ENCODE peak calls at places on chromosome 22, in seven cellular contexts. S is choroid plexus epithelial cell, X is foreskin fibroblast, P is psoas muscle, A is lung, V is A549, F is PC-9. K is an unnamed sample.

GRCh38 chr22:43860126-43860525 is 2.2 kb downstream of the SULT4A1 start:
- DNase-seq in S (no peak), X (no peak), P (peak), A (no peak), V (no peak), F (no peak), K (no peak)

GRCh38 chr22:26623984-26624383 is 2.2 kb downstream of the CRYBA4 start:
- DNase-seq in S (no peak), X (no peak), P (no peak), A (no peak), V (no peak), F (no peak), K (no peak)

GRCh38 chr22:43891360-43892182 is at the start of gene PNPLA5:
- DNase-seq in S (peak), X (no peak), P (peak), A (no peak), V (no peak), F (no peak), K (no peak)

GRCh38 chr22:44616882-44617655 is 84.9 kb upstream of the PRR5 start:
- DNase-seq in S (no peak), X (no peak), P (peak), A (no peak), V (no peak), F (no peak), K (no peak)

GRCh38 chr22:35785181-35785923 is 67.7 kb downstream of the APOL5 start:
- DNase-seq in S (peak), X (peak), P (no peak), A (no peak), V (no peak), F (no peak), K (no peak)

GRCh38 chr22:44206696-44207095 is 26.0 kb downstream of the PARVG start:
- DNase-seq in S (no peak), X (no peak), P (no peak), A (no peak), V (no peak), F (no peak), K (no peak)

GRCh38 chr22:42939451-42939881 is 75.5 kb downstream of the PACSIN2 start:
- DNase-seq in S (no peak), X (no peak), P (no peak), A (no peak), V (peak), F (peak), K (no peak)

GRCh38 chr22:38465673-38466490 is 2.0 kb upstream of the KDELR3 start:
- DNase-seq in S (no peak), X (no peak), P (peak), A (no peak), V (no peak), F (no peak), K (no peak)

GRCh38 chr22:26845016-26845728 is 187.8 kb downstream of the MIAT start:
- DNase-seq in S (peak), X (no peak), P (no peak), A (no peak), V (no peak), F (no peak), K (no peak)

GRCh38 chr22:17138451-17139042 is 17.4 kb upstream of the TMEM121B start:
- DNase-seq in S (no peak), X (no peak), P (no peak), A (no peak), V (no peak), F (no peak), K (no peak)

GRCh38 chr22:38180841-38181452 is 683 bp downstream of the PLA2G6 start:
- DNase-seq in S (no peak), X (no peak), P (peak), A (peak), V (no peak), F (peak), K (no peak)

GRCh38 chr22:24410110-24410856 is 17.1 kb upstream of the ADORA2A start:
- DNase-seq in S (peak), X (peak), P (peak), A (no peak), V (no peak), F (no peak), K (no peak)

GRCh38 chr22:42294034-42294985 is 23.9 kb upstream of the TCF20 start:
- DNase-seq in S (peak), X (peak), P (peak), A (no peak), V (peak), F (no peak), K (no peak)

GRCh38 chr22:17086301-17086700 is 1.5 kb downstream of the IL17RA start:
- DNase-seq in S (no peak), X (no peak), P (no peak), A (no peak), V (no peak), F (no peak), K (no peak)

GRCh38 chr22:50730013-50730891 is 7.8 kb upstream of the ACR start:
- DNase-seq in S (no peak), X (no peak), P (peak), A (no peak), V (no peak), F (no peak), K (no peak)

GRCh38 chr22:26846645-26847044 is 189.3 kb downstream of the MIAT start:
- DNase-seq in S (peak), X (no peak), P (no peak), A (no peak), V (no peak), F (no peak), K (no peak)

GRCh38 chr22:41181349-41182241 is 23.5 kb upstream of the L3MBTL2 start:
- DNase-seq in S (peak), X (peak), P (peak), A (no peak), V (no peak), F (peak), K (no peak)

GRCh38 chr22:50739894-50740293 is 1.9 kb downstream of the ACR start:
- DNase-seq in S (no peak), X (no peak), P (peak), A (peak), V (no peak), F (no peak), K (no peak)

GRCh38 chr22:20438678-20439492 is 1.3 kb upstream of the SCARF2 start:
- DNase-seq in S (no peak), X (peak), P (peak), A (no peak), V (peak), F (no peak), K (no peak)

GRCh38 chr22:38264322-38264843 is 8.4 kb downstream of the TMEM184B start:
- DNase-seq in S (no peak), X (no peak), P (no peak), A (no peak), V (no peak), F (peak), K (no peak)

GRCh38 chr22:37746366-37747089 is 49.7 kb downstream of the TRIOBP start:
- DNase-seq in S (peak), X (no peak), P (peak), A (no peak), V (no peak), F (no peak), K (no peak)

GRCh38 chr22:50600541-50600940 is at the start of gene MAPK8IP2:
- DNase-seq in S (no peak), X (no peak), P (no peak), A (no peak), V (no peak), F (no peak), K (no peak)

GRCh38 chr22:49685686-49686085 is 142.0 kb downstream of the BRD1 start:
- DNase-seq in S (no peak), X (no peak), P (no peak), A (no peak), V (no peak), F (no peak), K (no peak)

GRCh38 chr22:17939579-17939978 is 84.8 kb downstream of the MICAL3 start:
- DNase-seq in S (no peak), X (no peak), P (no peak), A (no peak), V (no peak), F (no peak), K (no peak)

GRCh38 chr22:27670701-27671412 is 130.7 kb downstream of the MN1 start:
- DNase-seq in S (no peak), X (no peak), P (peak), A (no peak), V (no peak), F (peak), K (no peak)

GRCh38 chr22:19036523-19037273 is 85.5 kb downstream of the DGCR2 start:
- DNase-seq in S (peak), X (peak), P (no peak), A (no peak), V (peak), F (no peak), K (no peak)

GRCh38 chr22:36088292-36088691 is 59.7 kb upstream of the RBFOX2 start:
- DNase-seq in S (no peak), X (no peak), P (no peak), A (no peak), V (no peak), F (no peak), K (no peak)

GRCh38 chr22:19876314-19876940 is 21.8 kb upstream of the GNB1L start:
- DNase-seq in S (no peak), X (no peak), P (peak), A (no peak), V (peak), F (no peak), K (no peak)

GRCh38 chr22:41021655-41022454 is 70.5 kb upstream of the EP300 start:
- DNase-seq in S (peak), X (peak), P (peak), A (peak), V (peak), F (peak), K (no peak)

GRCh38 chr22:36977947-36978660 is 41.1 kb downstream of the TST start:
- DNase-seq in S (peak), X (peak), P (peak), A (peak), V (peak), F (peak), K (peak)

GRCh38 chr22:37431811-37432707 is 4.8 kb upstream of the ELFN2 start:
- DNase-seq in S (peak), X (peak), P (no peak), A (no peak), V (peak), F (peak), K (no peak)

GRCh38 chr22:46090051-46090591 is 60.2 kb upstream of the PPARA start:
- DNase-seq in S (no peak), X (no peak), P (peak), A (no peak), V (no peak), F (no peak), K (no peak)

GRCh38 chr22:36052505-36052941 is 23.9 kb upstream of the RBFOX2 start:
- DNase-seq in S (peak), X (peak), P (no peak), A (no peak), V (peak), F (peak), K (no peak)

GRCh38 chr22:25729016-25729415 is 13.0 kb upstream of the MYO18B start:
- DNase-seq in S (no peak), X (no peak), P (no peak), A (no peak), V (no peak), F (no peak), K (no peak)

GRCh38 chr22:35587447-35587870 is 29.7 kb downstream of the MB start:
- DNase-seq in S (peak), X (no peak), P (peak), A (peak), V (no peak), F (peak), K (no peak)

GRCh38 chr22:45626198-45626651 is 45.4 kb upstream of the ATXN10 start:
- DNase-seq in S (no peak), X (no peak), P (no peak), A (peak), V (peak), F (peak), K (no peak)

GRCh38 chr22:38273135-38273761 is 438 bp upstream of the TMEM184B start:
- DNase-seq in S (no peak), X (no peak), P (no peak), A (no peak), V (no peak), F (no peak), K (no peak)

GRCh38 chr22:46159777-46160176 is 9.5 kb downstream of the PPARA start:
- DNase-seq in S (no peak), X (no peak), P (no peak), A (no peak), V (no peak), F (no peak), K (no peak)

GRCh38 chr22:16970446-16970845 is 37.6 kb downstream of the GAB4 start:
- DNase-seq in S (no peak), X (no peak), P (no peak), A (peak), V (no peak), F (no peak), K (no peak)

DNA sequence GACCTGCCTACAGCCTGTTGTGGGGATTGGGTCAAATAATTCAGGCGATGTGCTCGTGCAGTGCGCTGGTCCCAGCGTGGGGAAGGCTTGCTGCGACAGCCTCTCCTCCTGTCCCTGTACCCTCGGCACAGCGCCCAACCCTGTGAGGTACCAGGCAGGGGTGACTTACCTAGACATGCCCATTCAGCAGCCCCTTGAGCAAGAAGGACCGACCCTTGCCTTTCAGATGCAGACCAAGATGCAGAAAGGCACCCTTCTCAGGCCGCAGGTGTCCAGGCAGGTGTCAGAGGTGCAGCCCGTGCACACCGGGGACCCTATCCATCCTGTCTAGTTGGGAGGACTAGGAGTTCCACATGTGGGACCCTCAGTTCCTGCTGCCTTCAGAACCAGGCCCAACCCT is 102.7 kb downstream of the BCR start:
- DNase-seq in S (no peak), X (no peak), P (no peak), A (no peak), V (no peak), F (no peak), K (no peak)
- H3K4me3 ChIP-seq in S (no peak), X (no peak), P (no peak), A (no peak), V (no peak), F (no peak), K (no peak)

GRCh38 chr22:39492186-39492585 is 9.9 kb upstream of the MIEF1 start:
- DNase-seq in S (no peak), X (no peak), P (no peak), A (no peak), V (no peak), F (no peak), K (no peak)
- TF ChIP-seq CTCF in S (no peak), X (no peak), P (no peak), A (no peak), V (no peak), F (no peak), K (no peak)

DNA sequence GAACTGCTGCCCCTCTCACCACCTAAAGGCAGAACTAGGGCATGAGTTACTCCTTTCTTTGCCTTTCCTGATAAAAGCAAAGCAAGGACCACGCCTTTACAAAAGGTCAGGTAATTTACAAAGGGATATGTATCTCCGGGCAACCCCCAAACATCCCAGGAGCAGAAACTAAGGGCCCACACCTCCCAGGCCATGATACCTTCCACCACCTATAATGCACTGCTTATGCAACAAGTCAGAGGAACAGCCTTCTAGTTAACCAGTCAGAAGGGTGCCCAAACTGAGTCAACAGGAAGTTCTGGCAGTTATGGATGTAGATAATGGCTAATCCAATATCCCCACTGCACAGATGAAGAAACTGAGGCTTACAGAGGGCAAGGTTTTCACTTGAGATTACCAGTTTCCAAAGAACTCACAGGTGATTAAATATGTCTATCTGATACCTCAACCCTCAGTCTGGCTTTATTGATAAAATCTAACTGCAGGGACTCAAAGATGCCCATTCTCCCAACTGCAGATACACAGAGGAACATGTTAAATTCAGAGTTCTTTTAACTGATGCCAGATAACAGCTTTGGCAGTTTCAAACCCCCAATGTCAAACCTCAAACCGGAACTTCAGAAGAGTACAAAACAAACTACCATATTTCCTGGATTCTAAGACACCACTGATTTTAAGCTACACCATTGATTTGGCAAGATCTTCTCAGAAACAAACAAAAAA is 16.8 kb upstream of the CASTOR1 start:
- DNase-seq in S (no peak), X (no peak), P (no peak), A (no peak), V (no peak), F (peak), K (no peak)
- H3K4me3 ChIP-seq in S (no peak), X (no peak), P (no peak), A (no peak), V (no peak), F (peak), K (no peak)

DNA sequence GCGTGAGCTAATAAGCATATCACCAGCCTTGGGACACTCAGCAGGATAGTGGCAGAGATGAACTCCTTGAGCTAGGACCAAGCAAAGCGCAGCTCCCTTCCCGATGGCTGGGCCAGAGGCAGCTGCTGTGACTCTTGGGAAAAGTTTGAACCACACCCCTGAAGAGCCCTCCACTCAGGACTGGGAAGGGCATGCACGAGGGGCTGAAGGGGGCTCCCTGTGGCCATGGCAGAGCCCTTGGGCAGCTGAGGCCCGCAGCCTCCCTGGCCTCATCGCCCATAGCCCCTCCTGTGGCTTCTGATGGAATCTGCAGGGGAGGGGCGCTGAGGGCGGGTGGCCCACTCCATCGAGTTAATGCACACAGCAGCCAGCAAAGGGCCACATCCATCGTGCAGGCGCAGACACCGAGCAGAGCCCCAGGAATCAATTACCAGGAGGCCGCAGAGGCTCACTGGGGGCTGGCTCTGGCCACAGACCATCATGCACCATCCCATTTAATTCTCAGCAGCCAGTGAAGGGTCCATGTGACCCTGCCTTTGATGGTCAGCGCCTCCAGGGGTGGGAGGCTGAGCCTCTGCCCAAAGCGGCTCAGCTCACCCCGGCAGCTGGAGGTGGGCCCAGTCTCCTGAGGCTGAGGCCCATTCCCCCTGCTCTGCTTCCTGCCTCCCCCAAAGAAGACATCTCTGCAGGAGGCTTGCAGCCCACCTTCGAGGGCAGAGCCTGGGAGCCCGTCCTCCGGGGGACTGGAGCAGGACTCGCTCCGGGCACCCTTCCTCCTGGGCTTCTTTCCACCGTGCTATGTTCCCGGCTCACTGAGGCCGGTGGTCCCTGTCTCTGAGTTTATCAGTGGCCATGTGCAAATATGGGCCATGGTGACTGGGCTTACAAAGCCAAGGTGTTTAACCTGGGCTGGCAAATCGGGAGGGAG is 1410.3 kb downstream of the BRD1 start:
- DNase-seq in S (no peak), X (no peak), P (no peak), A (no peak), V (no peak), F (no peak), K (no peak)
- TF ChIP-seq CTCF in S (no peak), X (no peak), P (no peak), A (no peak), V (no peak), F (no peak), K (no peak)